ENCODE peak calls at places on chromosomes 13 and 19, in seven cellular contexts. N, F, T, C, U, X and E are unnamed samples.

GRCh38 chr19:33298146-33298911 is 4.0 kb downstream of the CEBPA start:
- DNase-seq in N (no peak), F (peak; percentile 41), T (no peak), C (no peak), U (no peak), X (no peak), E (peak; percentile 83)

GRCh38 chr13:95603887-95604533 is 40.5 kb downstream of the DZIP1 start:
- DNase-seq in N (no peak), F (no peak), T (no peak), C (no peak), U (peak; percentile 70), X (no peak), E (no peak)

GRCh38 chr13:101231751-101232428 is 184.4 kb downstream of the NALCN start:
- DNase-seq in N (no peak), F (no peak), T (no peak), C (no peak), U (no peak), X (no peak), E (no peak)

GRCh38 chr13:52969373-52969772 is 59.2 kb upstream of the OLFM4 start:
- DNase-seq in N (no peak), F (no peak), T (no peak), C (no peak), U (no peak), X (no peak), E (no peak)

GRCh38 chr19:48489608-48490216 is 20.5 kb downstream of the CYTH2 start:
- DNase-seq in N (peak; percentile 60), F (peak; percentile 88), T (peak; percentile 67), C (peak; percentile 75), U (peak; percentile 47), X (no peak), E (peak; percentile 57)

GRCh38 chr19:54420383-54421168 is 5.3 kb downstream of the TTYH1 start:
- DNase-seq in N (no peak), F (no peak), T (peak; percentile 76), C (peak; percentile 51), U (peak; percentile 97), X (no peak), E (no peak)

GRCh38 chr19:45767410-45767880 is 1.6 kb downstream of the SIX5 start:
- DNase-seq in N (no peak), F (no peak), T (no peak), C (peak; percentile 64), U (peak; percentile 78), X (no peak), E (peak; percentile 87)

GRCh38 chr13:72523049-72523448 is 204.4 kb downstream of the MZT1 start:
- DNase-seq in N (no peak), F (no peak), T (no peak), C (no peak), U (no peak), X (no peak), E (no peak)

GRCh38 chr13:48507024-48507423 is 25.9 kb downstream of the RCBTB2 start:
- DNase-seq in N (no peak), F (no peak), T (no peak), C (no peak), U (no peak), X (no peak), E (no peak)

GRCh38 chr13:48783181-48783630 is 129.5 kb downstream of the CYSLTR2 start:
- DNase-seq in N (no peak), F (no peak), T (no peak), C (no peak), U (peak; percentile 63), X (no peak), E (peak; percentile 31)

GRCh38 chr13:46211521-46212351 is at the start of gene LRRC63:
- DNase-seq in N (no peak), F (peak; percentile 91), T (no peak), C (peak; percentile 73), U (no peak), X (no peak), E (peak; percentile 62)

GRCh38 chr13:31431722-31432137 is 232.0 kb downstream of the B3GLCT start:
- DNase-seq in N (peak; percentile 22), F (peak; percentile 46), T (peak; percentile 17), C (peak; percentile 60), U (peak; percentile 10), X (no peak), E (peak; percentile 11)

GRCh38 chr13:33556828-33557227 is 261.1 kb upstream of the RFC3 start:
- DNase-seq in N (no peak), F (no peak), T (no peak), C (no peak), U (no peak), X (no peak), E (no peak)

GRCh38 chr19:6536138-6536671 is 5.4 kb downstream of the TNFSF9 start:
- DNase-seq in N (peak; percentile 91), F (peak; percentile 88), T (no peak), C (peak; percentile 93), U (peak; percentile 71), X (peak; percentile 99), E (peak; percentile 76)

GRCh38 chr13:106490887-106491321 is 44.6 kb downstream of the EFNB2 start:
- DNase-seq in N (no peak), F (no peak), T (no peak), C (no peak), U (no peak), X (no peak), E (no peak)

GRCh38 chr13:103703246-103703645 is 637.0 kb upstream of the SLC10A2 start:
- DNase-seq in N (no peak), F (no peak), T (no peak), C (no peak), U (no peak), X (no peak), E (no peak)

GRCh38 chr19:38405276-38405675 is 2.4 kb downstream of the FAM98C start:
- DNase-seq in N (no peak), F (no peak), T (no peak), C (no peak), U (no peak), X (no peak), E (no peak)

GRCh38 chr13:103525530-103525929 is 459.3 kb upstream of the SLC10A2 start:
- DNase-seq in N (no peak), F (no peak), T (no peak), C (no peak), U (no peak), X (no peak), E (no peak)

GRCh38 chr19:52896431-52897148 is 845 bp downstream of the ZNF320 start:
- DNase-seq in N (no peak), F (peak; percentile 56), T (no peak), C (peak; percentile 49), U (no peak), X (no peak), E (peak; percentile 38)

GRCh38 chr19:48344892-48345291 is 18.8 kb downstream of the TMEM143 start:
- DNase-seq in N (no peak), F (no peak), T (no peak), C (peak; percentile 51), U (no peak), X (no peak), E (no peak)

DNA sequence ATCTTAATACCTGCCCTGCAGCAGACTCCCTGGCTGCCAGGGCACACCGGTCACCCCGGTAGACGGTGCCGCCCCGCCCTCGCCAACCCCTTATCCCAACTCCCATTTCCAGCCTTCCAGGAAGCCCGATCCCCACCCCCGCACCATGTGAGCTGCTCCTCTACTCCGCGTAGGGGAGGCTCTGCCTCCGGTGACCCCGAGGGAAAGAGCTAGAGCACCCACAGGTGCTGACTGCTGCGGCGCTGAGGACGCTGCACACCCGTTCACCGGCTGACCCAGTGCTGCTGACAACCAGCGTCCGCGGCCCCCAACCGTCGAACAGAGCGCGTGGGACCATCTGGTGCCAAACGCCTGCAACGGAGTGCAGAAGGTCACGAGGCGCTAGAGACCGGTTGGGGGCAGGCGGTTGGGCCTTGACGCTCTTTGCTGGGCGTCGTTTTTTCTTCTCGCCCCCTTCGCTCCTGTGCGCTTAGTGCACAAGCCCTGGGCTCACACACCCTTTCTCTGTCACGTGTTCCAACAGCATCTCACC is 59.6 kb upstream of the ZNF599 start:
- DNase-seq in N (no peak), F (no peak), T (no peak), C (no peak), U (no peak), X (no peak), E (no peak)
- TF ChIP-seq JUND in N (no peak), F (no peak), T (no peak), C (no peak), U (no peak), X (no peak), E (no peak)

GRCh38 chr19:35959040-35959967 is 23.1 kb downstream of the LRFN3 start:
- DNase-seq in N (no peak), F (peak; percentile 63), T (no peak), C (peak; percentile 57), U (no peak), X (no peak), E (peak; percentile 23)
- TF ChIP-seq JUND in N (no peak), F (no peak), T (no peak), C (no peak), U (no peak), X (no peak), E (no peak)

GRCh38 chr13:43085545-43085944 is 62.2 kb downstream of the DNAJC15 start:
- DNase-seq in N (peak; percentile 16), F (peak; percentile 17), T (no peak), C (peak; percentile 3), U (no peak), X (no peak), E (no peak)
- TF ChIP-seq JUND in N (no peak), F (no peak), T (no peak), C (no peak), U (no peak), X (no peak), E (no peak)

GRCh38 chr19:43695985-43696729 is 19.7 kb upstream of the IRGC start:
- DNase-seq in N (no peak), F (no peak), T (no peak), C (no peak), U (no peak), X (no peak), E (no peak)

GRCh38 chr19:43697295-43697694 is 18.6 kb upstream of the IRGC start:
- DNase-seq in N (no peak), F (no peak), T (no peak), C (no peak), U (no peak), X (no peak), E (no peak)

GRCh38 chr19:43700368-43701015 is 15.4 kb upstream of the IRGC start:
- DNase-seq in N (no peak), F (no peak), T (no peak), C (no peak), U (no peak), X (no peak), E (no peak)

GRCh38 chr19:43704002-43704705 is 11.7 kb upstream of the IRGC start:
- DNase-seq in N (no peak), F (no peak), T (no peak), C (no peak), U (peak; percentile 61), X (no peak), E (no peak)

DNA sequence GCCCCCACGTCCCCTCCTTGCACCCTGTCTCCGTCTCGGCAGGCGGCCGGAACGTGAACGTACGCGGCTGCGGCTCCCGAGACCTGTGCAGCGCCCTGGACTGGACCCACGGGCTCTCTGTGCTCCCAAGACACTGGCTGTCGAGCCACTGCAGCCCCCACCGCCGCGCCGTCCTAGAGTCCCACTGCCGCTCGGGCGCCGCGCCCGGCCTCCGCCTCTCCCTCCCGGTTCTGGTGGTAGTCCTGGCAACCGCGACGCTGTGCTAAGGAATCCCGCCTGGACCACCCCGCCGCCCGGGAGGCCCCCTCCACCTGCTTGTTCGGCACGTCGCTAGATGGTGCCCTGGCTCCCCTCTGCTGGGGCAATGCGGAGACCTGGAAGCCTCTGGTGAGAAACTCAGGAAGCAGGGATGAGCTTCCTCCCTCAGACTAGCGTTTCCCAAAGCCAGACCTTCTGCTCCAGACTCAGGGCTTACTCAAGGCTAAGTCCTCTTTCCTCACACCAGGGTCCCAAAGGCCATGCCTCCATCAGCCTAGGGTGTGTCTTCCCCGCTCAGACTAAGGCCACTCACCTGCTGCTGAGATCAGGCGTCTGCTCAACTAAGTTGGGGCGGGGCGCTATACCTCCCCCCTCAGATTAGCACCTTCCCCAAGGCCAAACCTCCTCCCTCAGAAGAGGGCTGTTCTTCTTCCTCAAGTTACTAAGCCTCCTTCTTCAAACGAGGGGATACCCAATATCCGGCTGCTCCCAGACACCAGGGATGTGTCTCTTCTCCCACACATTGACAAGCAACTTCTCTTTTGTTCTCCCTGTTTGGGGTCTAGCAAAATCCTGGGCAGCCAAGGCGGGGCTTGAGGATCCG is 16.1 kb upstream of the IRGC start:
- DNase-seq in N (no peak), F (peak; percentile 63), T (peak; percentile 41), C (no peak), U (no peak), X (no peak), E (no peak)
- TF ChIP-seq JUND in N (no peak), F (no peak), T (no peak), C (no peak), U (no peak), X (no peak), E (no peak)